ENCODE peak calls at places on chromosomes 12 and 14, in nine cellular contexts. O, D, M, A, C, U, R, G and T are unnamed samples.

GRCh38 chr14:74459289-74459946 is 33.4 kb upstream of the SYNDIG1L start:
- DNase-seq in O (peak; percentile 7), D (no peak), M (no peak), A (no peak), C (no peak), U (peak; percentile 47), R (peak; percentile 55), G (peak; percentile 23), T (peak; percentile 13)

GRCh38 chr14:71355324-71356201 is 448.3 kb downstream of the PCNX1 start:
- DNase-seq in O (no peak), D (peak; percentile 36), M (no peak), A (no peak), C (peak; percentile 83), U (peak; percentile 12), R (peak; percentile 87), G (peak; percentile 21), T (peak; percentile 17)

GRCh38 chr12:60174914-60175313 is 579.1 kb downstream of the SLC16A7 start:
- DNase-seq in O (no peak), D (no peak), M (no peak), A (no peak), C (no peak), U (no peak), R (peak; percentile 30), G (no peak), T (no peak)

GRCh38 chr12:123063535-123063934 is 83.1 kb downstream of the ARL6IP4 start:
- DNase-seq in O (no peak), D (no peak), M (no peak), A (no peak), C (no peak), U (peak; percentile 45), R (no peak), G (no peak), T (no peak)

GRCh38 chr12:109730306-109731145 is 16.9 kb downstream of the FAM222A start:
- DNase-seq in O (no peak), D (no peak), M (no peak), A (peak; percentile 12), C (peak; percentile 58), U (no peak), R (no peak), G (peak; percentile 4), T (peak; percentile 22)

GRCh38 chr12:8465597-8465996 is 9.8 kb downstream of the CLEC6A start:
- DNase-seq in O (no peak), D (no peak), M (no peak), A (no peak), C (no peak), U (no peak), R (no peak), G (no peak), T (no peak)

GRCh38 chr14:50776522-50776921 is 54.4 kb downstream of the NIN start:
- DNase-seq in O (no peak), D (no peak), M (no peak), A (no peak), C (no peak), U (no peak), R (no peak), G (no peak), T (no peak)

GRCh38 chr14:40727107-40727506 is 879.6 kb upstream of the LRFN5 start:
- DNase-seq in O (no peak), D (no peak), M (no peak), A (no peak), C (no peak), U (no peak), R (no peak), G (no peak), T (no peak)

GRCh38 chr12:133058203-133059125 is 21.2 kb downstream of the ZNF84 start:
- DNase-seq in O (no peak), D (no peak), M (no peak), A (no peak), C (no peak), U (no peak), R (no peak), G (no peak), T (no peak)

GRCh38 chr12:93080452-93080851 is 151.4 kb upstream of the EEA1 start:
- DNase-seq in O (no peak), D (no peak), M (no peak), A (no peak), C (no peak), U (no peak), R (no peak), G (no peak), T (no peak)

GRCh38 chr14:61472025-61472672 is 150.8 kb downstream of the PRKCH start:
- DNase-seq in O (no peak), D (peak; percentile 59), M (peak; percentile 84), A (no peak), C (no peak), U (peak; percentile 54), R (peak; percentile 99), G (no peak), T (no peak)

GRCh38 chr12:19093218-19093617 is 36.3 kb upstream of the PLEKHA5 start:
- DNase-seq in O (no peak), D (no peak), M (no peak), A (no peak), C (no peak), U (no peak), R (peak; percentile 68), G (no peak), T (no peak)

GRCh38 chr14:35403397-35404245 is 928 bp downstream of the NFKBIA start:
- DNase-seq in O (peak; percentile 96), D (peak; percentile 99), M (peak; percentile 95), A (peak; percentile 99), C (peak; percentile 99), U (peak; percentile 95), R (peak; percentile 88), G (peak; percentile 99), T (peak; percentile 99)

GRCh38 chr12:46857486-46857885 is 31.7 kb upstream of the SLC38A4 start:
- DNase-seq in O (no peak), D (no peak), M (no peak), A (no peak), C (peak; percentile 64), U (no peak), R (no peak), G (no peak), T (no peak)

GRCh38 chr12:46858368-46858767 is 32.6 kb upstream of the SLC38A4 start:
- DNase-seq in O (no peak), D (no peak), M (no peak), A (no peak), C (no peak), U (no peak), R (no peak), G (no peak), T (no peak)

DNA sequence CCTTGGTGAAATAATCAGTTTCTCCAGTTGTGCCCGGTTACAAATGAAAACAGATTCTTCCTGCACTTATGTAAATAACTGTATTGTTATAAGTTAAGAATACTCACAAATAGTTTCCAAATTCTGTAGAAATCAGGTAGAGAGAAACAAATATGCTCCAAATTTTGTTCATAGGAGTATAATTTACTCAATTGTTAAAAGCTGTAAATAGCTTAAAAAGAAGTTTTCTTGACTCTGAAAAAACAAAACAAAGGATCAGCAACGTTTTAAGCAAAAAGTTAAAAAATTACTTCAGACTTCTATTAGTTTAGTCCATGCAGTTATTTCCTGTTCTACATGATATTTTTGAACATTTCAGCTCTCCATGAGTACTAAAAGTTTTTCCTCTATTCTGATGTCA is 30.0 kb upstream of the SLC38A4 start:
- DNase-seq in O (no peak), D (no peak), M (no peak), A (no peak), C (no peak), U (no peak), R (no peak), G (no peak), T (no peak)
- H3K9me3 ChIP-seq in O (peaks cover 15% of the 10 kb centered on the region), D (no peaks in the 10 kb centered on the region), M (no peaks in the 10 kb centered on the region), A (no peaks in the 10 kb centered on the region), C (no peaks in the 10 kb centered on the region), U (no peaks in the 10 kb centered on the region), R (no peaks in the 10 kb centered on the region), G (no peaks in the 10 kb centered on the region), T (peaks cover 34% of the 10 kb centered on the region)

DNA sequence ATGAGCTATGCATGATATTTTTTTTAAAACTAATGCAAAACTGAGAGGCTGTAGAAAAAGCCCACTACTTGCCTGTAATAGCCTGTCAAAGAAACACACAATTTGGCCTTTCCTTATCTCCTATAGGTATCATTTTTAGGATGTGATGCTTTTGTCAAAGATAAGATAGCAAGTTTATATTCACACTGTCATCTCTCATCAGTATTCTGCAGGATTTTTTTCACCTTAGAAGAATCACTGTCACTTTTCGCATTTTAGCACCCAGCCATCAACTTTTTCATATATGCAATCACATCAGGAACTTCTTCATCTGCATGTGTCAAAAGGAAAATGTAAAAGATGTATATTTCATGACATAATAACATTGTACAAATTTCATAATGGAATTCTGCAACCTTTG is 443.0 kb downstream of the C12orf50 start:
- DNase-seq in O (no peak), D (no peak), M (no peak), A (no peak), C (no peak), U (no peak), R (no peak), G (no peak), T (no peak)
- H3K9me3 ChIP-seq in O (no peaks in the 10 kb centered on the region), D (no peaks in the 10 kb centered on the region), M (no peaks in the 10 kb centered on the region), A (no peaks in the 10 kb centered on the region), C (no peaks in the 10 kb centered on the region), U (no peaks in the 10 kb centered on the region), R (no peaks in the 10 kb centered on the region), G (no peaks in the 10 kb centered on the region), T (no peaks in the 10 kb centered on the region)

GRCh38 chr12:58148405-58148804 is 207.0 kb downstream of the ATP23 start:
- DNase-seq in O (no peak), D (no peak), M (no peak), A (no peak), C (no peak), U (no peak), R (peak; percentile 91), G (no peak), T (no peak)

GRCh38 chr12:58140395-58140794 is 199.0 kb downstream of the ATP23 start:
- DNase-seq in O (no peak), D (no peak), M (no peak), A (no peak), C (no peak), U (no peak), R (no peak), G (no peak), T (no peak)

GRCh38 chr12:58139894-58140293 is 198.5 kb downstream of the ATP23 start:
- DNase-seq in O (no peak), D (no peak), M (no peak), A (no peak), C (no peak), U (no peak), R (no peak), G (no peak), T (no peak)

GRCh38 chr12:58143498-58143897 is 202.1 kb downstream of the ATP23 start:
- DNase-seq in O (no peak), D (no peak), M (no peak), A (no peak), C (no peak), U (no peak), R (no peak), G (no peak), T (no peak)

DNA sequence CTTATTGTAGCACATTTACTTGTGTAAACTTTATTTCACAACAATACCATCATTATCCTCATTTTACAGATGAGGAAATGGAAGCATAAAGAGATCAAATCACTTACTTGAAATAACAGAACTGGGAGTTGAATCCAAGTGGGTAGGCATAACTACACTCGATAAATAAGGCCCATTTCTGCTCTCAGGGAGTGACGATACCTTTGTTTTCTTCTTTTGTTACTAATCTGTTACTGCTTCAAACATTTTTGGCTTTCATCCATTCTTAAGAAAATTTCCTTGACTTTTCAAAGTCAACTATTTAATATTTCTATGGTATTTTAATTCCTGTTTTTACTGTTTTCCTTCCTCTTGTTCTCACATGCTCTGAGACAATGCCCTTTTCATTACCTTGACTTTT is 201.6 kb downstream of the ATP23 start:
- DNase-seq in O (no peak), D (no peak), M (no peak), A (no peak), C (no peak), U (no peak), R (no peak), G (no peak), T (no peak)
- H3K9me3 ChIP-seq in O (no peaks in the 10 kb centered on the region), D (no peaks in the 10 kb centered on the region), M (no peaks in the 10 kb centered on the region), A (no peaks in the 10 kb centered on the region), C (no peaks in the 10 kb centered on the region), U (peaks cover 3% of the 10 kb centered on the region), R (no peaks in the 10 kb centered on the region), G (no peaks in the 10 kb centered on the region), T (no peaks in the 10 kb centered on the region)

GRCh38 chr14:80233489-80233888 is 22.2 kb upstream of the DIO2 start:
- DNase-seq in O (no peak), D (no peak), M (no peak), A (no peak), C (no peak), U (peak; percentile 61), R (no peak), G (no peak), T (no peak)
- H3K9me3 ChIP-seq in O (no peaks in the 10 kb centered on the region), D (no peaks in the 10 kb centered on the region), M (no peaks in the 10 kb centered on the region), A (peaks cover 11% of the 10 kb centered on the region), C (no peaks in the 10 kb centered on the region), U (no peaks in the 10 kb centered on the region), R (no peaks in the 10 kb centered on the region), G (no peaks in the 10 kb centered on the region), T (peaks cover 17% of the 10 kb centered on the region)